ENCODE peak calls at places on chromosomes 5 and 9, in seven cellular contexts. One of them, this sample, is unnamed.

GRCh38 chr5:125476888-125477585 is 730.6 kb upstream of the ZNF608 start:
- DNase-seq in IMR-90: peak
- DNase-seq in mesenchymal stem cell: no peak
- DNase-seq in H9: no peak
- DNase-seq in neuronal stem cell: no peak
- DNase-seq in H1: no peak
- DNase-seq in mesendoderm: peak
- DNase-seq in this sample: peak

GRCh38 chr5:107330903-107331302 is 339.8 kb downstream of the EFNA5 start:
- DNase-seq in H9: no peak
- DNase-seq in IMR-90: no peak
- DNase-seq in H1: no peak
- DNase-seq in mesendoderm: no peak
- DNase-seq in mesenchymal stem cell: peak
- DNase-seq in neuronal stem cell: no peak
- DNase-seq in this sample: no peak

GRCh38 chr5:60339691-60340191 is 360.2 kb downstream of the DEPDC1B start:
- DNase-seq in mesendoderm: no peak
- DNase-seq in H1: no peak
- DNase-seq in H9: no peak
- DNase-seq in IMR-90: no peak
- DNase-seq in mesenchymal stem cell: no peak
- DNase-seq in neuronal stem cell: no peak
- DNase-seq in this sample: no peak

GRCh38 chr9:34547960-34548603 is 25.3 kb upstream of the ENHO start:
- DNase-seq in H1: peak
- DNase-seq in mesendoderm: peak
- DNase-seq in IMR-90: peak
- DNase-seq in mesenchymal stem cell: peak
- DNase-seq in H9: peak
- DNase-seq in neuronal stem cell: peak
- DNase-seq in this sample: peak

GRCh38 chr5:126846344-126846743 is 69.4 kb downstream of the LMNB1 start:
- DNase-seq in neuronal stem cell: no peak
- DNase-seq in mesenchymal stem cell: no peak
- DNase-seq in mesendoderm: no peak
- DNase-seq in IMR-90: peak
- DNase-seq in H1: no peak
- DNase-seq in H9: no peak
- DNase-seq in this sample: no peak

GRCh38 chr5:21802869-21803490 is 1050.2 kb downstream of the CDH12 start:
- DNase-seq in neuronal stem cell: peak
- DNase-seq in mesendoderm: peak
- DNase-seq in mesenchymal stem cell: peak
- DNase-seq in H1: no peak
- DNase-seq in H9: no peak
- DNase-seq in IMR-90: peak
- DNase-seq in this sample: peak

GRCh38 chr9:122141671-122142070 is 17.9 kb downstream of the NDUFA8 start:
- DNase-seq in H1: no peak
- DNase-seq in neuronal stem cell: no peak
- DNase-seq in IMR-90: no peak
- DNase-seq in mesendoderm: no peak
- DNase-seq in H9: no peak
- DNase-seq in mesenchymal stem cell: no peak
- DNase-seq in this sample: no peak

GRCh38 chr5:2991884-2992283 is 240.4 kb upstream of the IRX2 start:
- DNase-seq in IMR-90: no peak
- DNase-seq in mesenchymal stem cell: no peak
- DNase-seq in H1: no peak
- DNase-seq in mesendoderm: no peak
- DNase-seq in H9: no peak
- DNase-seq in neuronal stem cell: no peak
- DNase-seq in this sample: no peak

GRCh38 chr5:1791176-1791575 is 8.5 kb downstream of the MRPL36 start:
- DNase-seq in IMR-90: no peak
- DNase-seq in mesenchymal stem cell: no peak
- DNase-seq in mesendoderm: no peak
- DNase-seq in H9: no peak
- DNase-seq in neuronal stem cell: no peak
- DNase-seq in H1: no peak
- DNase-seq in this sample: no peak

GRCh38 chr5:90886381-90886780 is 327.8 kb downstream of the ADGRV1 start:
- DNase-seq in mesenchymal stem cell: no peak
- DNase-seq in IMR-90: no peak
- DNase-seq in H9: no peak
- DNase-seq in neuronal stem cell: no peak
- DNase-seq in mesendoderm: no peak
- DNase-seq in H1: no peak
- DNase-seq in this sample: no peak
- H4K8ac ChIP-seq in mesenchymal stem cell: no peak
- H4K8ac ChIP-seq in IMR-90: no peak
- H4K8ac ChIP-seq in H9: no peak
- H4K8ac ChIP-seq in neuronal stem cell: no peak
- H4K8ac ChIP-seq in mesendoderm: no peak
- H4K8ac ChIP-seq in H1: no peak
- H4K8ac ChIP-seq in this sample: no peak

DNA sequence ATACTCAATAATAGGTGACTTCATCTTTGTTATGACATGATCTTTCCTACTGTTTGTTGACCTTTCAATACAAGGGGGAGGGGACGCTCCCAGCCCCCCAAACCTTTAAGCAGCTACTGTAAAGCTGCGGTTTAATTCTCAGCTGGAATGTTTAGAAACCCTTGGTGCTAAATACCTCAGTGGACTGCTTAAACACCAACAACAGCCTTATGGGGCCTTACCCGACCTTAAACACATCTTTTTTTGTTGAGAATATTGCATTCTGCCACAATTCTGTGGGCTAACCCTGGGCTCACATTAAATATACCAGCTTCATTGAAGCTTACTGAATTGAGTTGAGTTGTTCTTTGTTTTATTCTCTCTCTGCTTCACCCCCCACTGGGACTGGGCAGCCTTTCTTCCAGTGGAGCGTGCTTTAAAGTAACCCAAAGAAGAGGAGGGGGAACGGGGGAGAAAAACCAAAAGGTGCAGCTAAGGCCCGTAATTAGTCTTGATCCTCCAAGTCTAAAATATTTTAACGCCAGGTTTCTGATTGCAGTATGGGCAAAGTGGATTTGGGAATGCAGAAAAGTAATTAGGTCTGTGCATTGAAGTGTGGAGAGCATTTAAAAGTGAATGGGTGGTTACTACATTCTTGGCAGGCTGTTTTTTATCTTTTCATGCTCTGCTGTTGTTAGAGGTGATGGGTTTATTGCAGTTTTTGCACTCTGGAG is 281.3 kb downstream of the NR2F1-AS1 start:
- DNase-seq in H1: peak
- DNase-seq in IMR-90: no peak
- DNase-seq in neuronal stem cell: peak
- DNase-seq in mesendoderm: peak
- DNase-seq in mesenchymal stem cell: no peak
- DNase-seq in H9: peak
- DNase-seq in this sample: no peak
- H3K4ac ChIP-seq in H1: no peak
- H3K4ac ChIP-seq in IMR-90: no peak
- H3K4ac ChIP-seq in neuronal stem cell: no peak
- H3K4ac ChIP-seq in mesendoderm: no peak
- H3K4ac ChIP-seq in mesenchymal stem cell: no peak
- H3K4ac ChIP-seq in H9: no peak
- H3K4ac ChIP-seq in this sample: no peak

GRCh38 chr9:92664394-92665152 is 5.4 kb downstream of the IPPK start:
- DNase-seq in mesenchymal stem cell: peak
- DNase-seq in H1: no peak
- DNase-seq in mesendoderm: peak
- DNase-seq in neuronal stem cell: no peak
- DNase-seq in H9: no peak
- DNase-seq in IMR-90: peak
- DNase-seq in this sample: no peak
- H3K4me2 ChIP-seq in mesenchymal stem cell: no peak
- H3K4me2 ChIP-seq in H1: no peak
- H3K4me2 ChIP-seq in mesendoderm: no peak
- H3K4me2 ChIP-seq in neuronal stem cell: no peak
- H3K4me2 ChIP-seq in H9: no peak
- H3K4me2 ChIP-seq in IMR-90: peak
- H3K4me2 ChIP-seq in this sample: no peak

DNA sequence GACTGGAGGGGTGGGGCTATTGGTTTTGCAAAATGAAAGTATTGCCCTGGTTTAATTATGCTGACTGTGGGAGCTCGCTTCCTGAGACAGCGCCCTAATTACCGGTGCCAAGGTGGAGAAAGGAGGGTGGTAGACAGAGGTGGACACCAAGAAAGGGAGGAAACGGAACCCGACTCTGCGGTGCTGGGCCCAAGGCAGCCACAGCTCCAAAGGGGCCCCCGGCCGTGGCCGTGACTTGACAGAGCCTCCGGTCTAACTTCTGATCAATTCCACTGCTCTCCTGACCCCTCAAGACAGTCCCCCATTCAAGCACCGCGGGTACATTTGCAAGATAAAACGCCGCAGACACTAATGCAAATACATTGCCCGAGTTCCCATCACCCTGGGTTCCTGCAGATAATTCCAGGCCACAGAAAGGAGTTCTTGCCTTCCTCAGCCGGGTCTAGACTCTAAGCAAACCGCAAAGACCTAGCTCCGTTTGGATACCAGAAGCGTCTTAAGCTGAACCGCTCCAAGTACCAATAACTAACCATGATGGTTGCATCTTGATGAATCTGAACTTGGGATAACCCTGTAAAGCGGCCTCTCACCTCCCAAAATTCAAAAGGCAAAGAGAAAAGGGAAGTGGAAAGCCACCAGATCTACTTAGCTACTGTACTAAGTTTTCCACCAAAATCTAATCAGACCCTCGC is 211.0 kb downstream of the MEF2C start:
- DNase-seq in neuronal stem cell: no peak
- DNase-seq in H1: peak
- DNase-seq in mesenchymal stem cell: no peak
- DNase-seq in IMR-90: no peak
- DNase-seq in H9: peak
- DNase-seq in mesendoderm: peak
- DNase-seq in this sample: no peak
- H4K8ac ChIP-seq in neuronal stem cell: no peak
- H4K8ac ChIP-seq in H1: no peak
- H4K8ac ChIP-seq in mesenchymal stem cell: no peak
- H4K8ac ChIP-seq in IMR-90: no peak
- H4K8ac ChIP-seq in H9: no peak
- H4K8ac ChIP-seq in mesendoderm: no peak
- H4K8ac ChIP-seq in this sample: no peak

DNA sequence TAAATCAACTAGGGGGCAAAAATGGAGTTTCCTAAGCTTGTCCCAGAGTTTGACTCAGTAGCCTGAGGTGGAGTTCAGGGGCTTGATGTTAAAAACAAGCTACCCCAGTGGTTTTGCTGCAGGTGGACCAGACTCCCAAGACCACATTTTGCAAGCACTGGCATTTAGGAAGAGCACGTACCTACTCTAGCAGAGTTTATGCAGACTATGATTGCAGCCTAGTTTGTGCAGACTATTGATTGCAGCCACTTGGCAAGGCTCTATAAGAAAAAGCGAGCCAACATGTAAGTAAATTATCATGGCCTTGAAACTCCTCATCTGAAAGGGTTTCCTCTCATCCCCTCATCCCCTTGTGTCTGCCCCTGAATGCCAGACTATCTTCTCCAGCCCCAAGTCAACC is 102.0 kb upstream of the CCDC152 start:
- DNase-seq in mesenchymal stem cell: no peak
- DNase-seq in IMR-90: no peak
- DNase-seq in H1: no peak
- DNase-seq in H9: no peak
- DNase-seq in neuronal stem cell: no peak
- DNase-seq in mesendoderm: no peak
- DNase-seq in this sample: no peak
- H3K4ac ChIP-seq in mesenchymal stem cell: no peak
- H3K4ac ChIP-seq in IMR-90: no peak
- H3K4ac ChIP-seq in H1: no peak
- H3K4ac ChIP-seq in H9: no peak
- H3K4ac ChIP-seq in neuronal stem cell: no peak
- H3K4ac ChIP-seq in mesendoderm: no peak
- H3K4ac ChIP-seq in this sample: no peak